ENCODE peak calls at places on chromosomes 5 and 9, in four cellular contexts. B is CD8-positive, alpha-beta T cell; T is neural crest cell; O is WTC11. A is an unnamed sample.
A peak's percentile ranks its signal among the peaks of the same experiment; 100 is the strongest.

GRCh38 chr9:13431137-13431536 is 151.6 kb upstream of the MPDZ start:
- DNase-seq in B (no peak), T (no peak), O (no peak), A (no peak)

GRCh38 chr9:107875571-107875980 is 386.0 kb upstream of the KLF4 start:
- DNase-seq in B (no peak), T (no peak), O (no peak), A (peak; percentile 18)

GRCh38 chr9:113989781-113990569 is 88.1 kb downstream of the AMBP start:
- DNase-seq in B (no peak), T (no peak), O (no peak), A (no peak)

GRCh38 chr9:71250626-71251025 is 129.2 kb upstream of the TRPM3 start:
- DNase-seq in B (no peak), T (no peak), O (peak; percentile 36), A (no peak)

GRCh38 chr9:104074876-104075275 is 19.2 kb upstream of the SMC2 start:
- DNase-seq in B (no peak), T (no peak), O (no peak), A (no peak)

GRCh38 chr5:150626853-150627276 is 13.6 kb upstream of the SYNPO start:
- DNase-seq in B (no peak), T (no peak), O (no peak), A (no peak)

GRCh38 chr5:140986117-140986521 is 19.8 kb downstream of the PCDHAC2 start:
- DNase-seq in B (no peak), T (no peak), O (no peak), A (no peak)

GRCh38 chr9:114200721-114201300 is 45.5 kb downstream of the COL27A1 start:
- DNase-seq in B (no peak), T (no peak), O (no peak), A (no peak)

GRCh38 chr9:127982912-127983311 is 2.1 kb upstream of the EEIG1 start:
- DNase-seq in B (no peak), T (no peak), O (no peak), A (no peak)

GRCh38 chr5:127988149-127988755 is 95.3 kb upstream of the SLC12A2 start:
- DNase-seq in B (no peak), T (no peak), O (no peak), A (no peak)

GRCh38 chr9:21677387-21677786 is 125.0 kb upstream of the MTAP start:
- DNase-seq in B (no peak), T (no peak), O (no peak), A (no peak)

GRCh38 chr5:151095341-151096000 is 14.6 kb upstream of the TNIP1 start:
- DNase-seq in B (no peak), T (no peak), O (no peak), A (no peak)

GRCh38 chr5:131952286-131952857 is 6.9 kb upstream of the MEIKIN start:
- DNase-seq in B (no peak), T (no peak), O (no peak), A (no peak)

GRCh38 chr5:124797665-124798087 is 51.2 kb upstream of the ZNF608 start:
- DNase-seq in B (no peak), T (no peak), O (no peak), A (no peak)

GRCh38 chr9:92808726-92809451 is 44.3 kb upstream of the BICD2 start:
- DNase-seq in B (peak; percentile 49), T (peak; percentile 76), O (peak; percentile 80), A (peak; percentile 61)

GRCh38 chr5:80255425-80255751 is 460 bp downstream of the SERINC5 start:
- DNase-seq in B (peak; percentile 32), T (peak; percentile 53), O (peak; percentile 54), A (no peak)

GRCh38 chr5:20972419-20972925 is 984.5 kb upstream of the CDH18 start:
- DNase-seq in B (no peak), T (no peak), O (peak; percentile 35), A (no peak)

GRCh38 chr5:32586251-32586642 is 890 bp downstream of the SUB1 start:
- DNase-seq in B (no peak), T (no peak), O (no peak), A (no peak)

GRCh38 chr9:129135476-129135875 is 24.3 kb downstream of the PTPA start:
- DNase-seq in B (no peak), T (no peak), O (no peak), A (no peak)

GRCh38 chr9:92652461-92652860 is 17.5 kb downstream of the IPPK start:
- DNase-seq in B (no peak), T (no peak), O (no peak), A (no peak)

GRCh38 chr5:153223376-153223775 is 267.1 kb upstream of the GRIA1 start:
- DNase-seq in B (no peak), T (no peak), O (no peak), A (no peak)

GRCh38 chr5:22649076-22649475 is 204.1 kb downstream of the CDH12 start:
- DNase-seq in B (no peak), T (no peak), O (no peak), A (no peak)

GRCh38 chr5:31237159-31237558 is 43.7 kb downstream of the CDH6 start:
- DNase-seq in B (no peak), T (no peak), O (no peak), A (no peak)

GRCh38 chr9:3401556-3401955 is 124.2 kb downstream of the RFX3 start:
- DNase-seq in B (no peak), T (no peak), O (no peak), A (no peak)

GRCh38 chr9:131727184-131727785 is 12.6 kb downstream of the RAPGEF1 start:
- DNase-seq in B (no peak), T (no peak), O (no peak), A (no peak)

GRCh38 chr9:70479880-70480291 is 65.4 kb upstream of the KLF9 start:
- DNase-seq in B (no peak), T (no peak), O (peak; percentile 17), A (no peak)

GRCh38 chr9:98523231-98523901 is 185.4 kb downstream of the GABBR2 start:
- DNase-seq in B (no peak), T (no peak), O (peak; percentile 40), A (no peak)

GRCh38 chr5:176738851-176739250 is 71.5 kb upstream of the UNC5A start:
- DNase-seq in B (no peak), T (no peak), O (no peak), A (no peak)

GRCh38 chr5:163916376-163916775 is 411.0 kb downstream of the MAT2B start:
- DNase-seq in B (no peak), T (no peak), O (no peak), A (peak; percentile 29)

GRCh38 chr9:114097613-114098020 is 1.5 kb downstream of the KIF12 start:
- DNase-seq in B (no peak), T (no peak), O (no peak), A (no peak)

GRCh38 chr5:2038337-2039179 is 155.8 kb upstream of the IRX4 start:
- DNase-seq in B (peak; percentile 65), T (peak; percentile 94), O (peak; percentile 93), A (peak; percentile 73)

GRCh38 chr5:6578676-6579343 is 54.0 kb downstream of the NSUN2 start:
- DNase-seq in B (no peak), T (no peak), O (no peak), A (no peak)

GRCh38 chr5:166562246-166562645 is 1729.2 kb upstream of the WWC1 start:
- DNase-seq in B (no peak), T (no peak), O (no peak), A (no peak)

GRCh38 chr9:69147041-69147834 is 26.8 kb upstream of the TJP2 start:
- DNase-seq in B (no peak), T (no peak), O (no peak), A (no peak)

GRCh38 chr5:140018096-140018481 is 25.0 kb downstream of the NRG2 start:
- DNase-seq in B (no peak), T (no peak), O (no peak), A (no peak)

GRCh38 chr9:69109152-69109551 is 64.9 kb upstream of the TJP2 start:
- DNase-seq in B (no peak), T (no peak), O (no peak), A (no peak)

GRCh38 chr9:95005276-95006141 is 279.0 kb downstream of the AOPEP start:
- DNase-seq in B (no peak), T (no peak), O (no peak), A (no peak)

GRCh38 chr5:13251623-13252367 is 692.7 kb downstream of the DNAH5 start:
- DNase-seq in B (no peak), T (no peak), O (no peak), A (no peak)

GRCh38 chr5:73027361-73027760 is 71.5 kb downstream of the FCHO2 start:
- DNase-seq in B (no peak), T (no peak), O (no peak), A (no peak)
- TF ChIP-seq CTCF in B (no peak), T (peak; percentile 57), O (no peak), A (no peak)

GRCh38 chr5:172575416-172575815 is 65.6 kb upstream of the NEURL1B start:
- DNase-seq in B (no peak), T (no peak), O (no peak), A (no peak)
- TF ChIP-seq CTCF in B (no peak), T (no peak), O (no peak), A (no peak)

DNA sequence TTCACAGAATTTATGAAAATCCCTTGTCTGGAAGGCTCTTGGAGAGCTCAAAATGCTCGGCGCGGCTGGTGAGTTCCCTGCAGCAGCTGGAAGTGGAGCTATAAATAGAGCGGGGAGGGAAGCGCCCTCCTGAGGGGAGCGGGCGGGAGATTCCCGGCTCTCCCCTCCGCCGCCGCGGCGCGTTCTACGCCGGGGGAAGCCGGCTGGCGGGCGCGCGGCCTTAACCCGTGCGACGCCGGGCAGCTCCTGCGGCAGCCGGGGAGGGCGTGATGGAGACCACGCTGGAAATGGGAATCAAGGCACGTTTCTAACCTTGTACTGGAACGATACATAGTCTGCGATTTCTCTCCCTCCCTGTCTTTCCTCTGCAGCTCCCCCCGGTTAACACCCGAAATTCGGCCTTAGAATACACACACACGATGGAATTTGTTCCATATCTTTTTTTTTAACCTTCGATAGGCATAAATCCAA is 306.5 kb upstream of the KCNN2 start:
- DNase-seq in B (no peak), T (peak; percentile 63), O (peak; percentile 76), A (no peak)
- TF ChIP-seq CTCF in B (no peak), T (no peak), O (no peak), A (no peak)

GRCh38 chr5:134581241-134581981 is 51.2 kb downstream of the SAR1B start:
- DNase-seq in B (no peak), T (no peak), O (no peak), A (no peak)
- TF ChIP-seq CTCF in B (no peak), T (no peak), O (no peak), A (no peak)

DNA sequence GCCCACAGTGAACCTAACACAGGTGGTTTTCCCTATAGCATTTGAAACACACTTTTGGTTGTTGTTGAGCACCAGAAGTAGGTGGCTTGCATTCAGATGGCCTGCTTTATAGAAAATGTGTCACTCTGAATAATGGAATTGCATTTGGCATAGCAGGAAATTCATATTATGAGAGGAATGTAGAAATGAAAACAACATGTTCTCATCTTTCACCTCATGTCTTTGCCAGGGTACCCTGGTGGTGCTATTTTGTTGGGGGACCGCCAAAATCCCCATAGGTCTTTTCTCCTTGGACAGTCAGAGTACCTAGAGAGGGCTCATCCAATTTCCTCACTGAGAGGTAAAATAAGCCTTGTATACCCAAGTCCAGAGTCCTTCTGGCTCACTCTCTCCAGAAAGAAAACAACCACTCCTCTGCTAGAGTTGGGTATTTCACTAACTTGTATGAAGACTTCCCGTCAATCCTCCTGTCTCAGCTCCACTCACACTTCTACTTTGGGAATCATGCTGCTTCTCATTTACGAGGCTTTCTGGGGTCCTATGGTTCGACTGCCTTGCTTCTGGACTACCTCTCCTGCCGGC is 67.4 kb downstream of the MRPS27 start:
- DNase-seq in B (no peak), T (no peak), O (no peak), A (no peak)
- TF ChIP-seq CTCF in B (no peak), T (no peak), O (no peak), A (no peak)

A was measured in GM06990.